ENCODE peak calls at places on chromosomes 2 and 18, in ten cellular contexts. I, M, T, A, K, V, J, U, F and Y are unnamed samples.

GRCh38 chr2:102839668-102840388 is 78.0 kb downstream of the TMEM182 start:
- DNase-seq in U (peak; percentile 22), A (no peak), I (peak; percentile 10), T (peak; percentile 22), J (peak; percentile 54), F (no peak), V (no peak), K (peak; percentile 30), M (no peak), Y (peak; percentile 41)

GRCh38 chr2:174341301-174341994 is 6.7 kb downstream of the SP9 start:
- DNase-seq in I (peak; percentile 47), A (peak; percentile 92), T (peak; percentile 82), F (peak; percentile 74), U (peak; percentile 58), K (peak; percentile 82), J (peak; percentile 95), V (peak; percentile 80), M (peak; percentile 91), Y (peak; percentile 88)

GRCh38 chr2:144350151-144350802 is 169.6 kb downstream of the ZEB2 start:
- DNase-seq in I (no peak), V (no peak), A (no peak), J (peak; percentile 16), U (no peak), M (no peak), K (no peak), T (no peak), F (no peak), Y (no peak)

GRCh38 chr2:105990624-105991023 is 203.5 kb downstream of the UXS1 start:
- DNase-seq in M (no peak), J (no peak), U (no peak), I (no peak), A (no peak), T (no peak), K (no peak), V (no peak), F (no peak), Y (no peak)

GRCh38 chr18:40984856-40985255 is 970.2 kb upstream of the PIK3C3 start:
- DNase-seq in K (no peak), T (no peak), J (no peak), V (no peak), F (no peak), I (no peak), M (no peak), A (no peak), U (no peak), Y (no peak)

GRCh38 chr2:65397122-65397521 is 35.3 kb downstream of the SPRED2 start:
- DNase-seq in K (no peak), J (no peak), M (no peak), F (no peak), U (no peak), V (no peak), A (no peak), T (no peak), I (no peak), Y (no peak)

GRCh38 chr18:22300665-22301636 is 116.8 kb downstream of the CTAGE1 start:
- DNase-seq in K (no peak), J (no peak), M (no peak), V (no peak), T (no peak), U (no peak), I (no peak), F (no peak), A (no peak), Y (no peak)

GRCh38 chr2:197804758-197805597 is 585 bp downstream of the PLCL1 start:
- DNase-seq in U (no peak), A (peak; percentile 56), M (peak; percentile 49), K (no peak), V (peak; percentile 28), J (peak; percentile 63), F (no peak), T (no peak), I (no peak), Y (peak; percentile 46)

GRCh38 chr2:172178035-172178434 is 75.3 kb upstream of the DLX2 start:
- DNase-seq in A (no peak), I (no peak), J (no peak), T (no peak), K (peak; percentile 71), U (no peak), V (no peak), M (no peak), F (no peak), Y (no peak)

GRCh38 chr2:637406-637776 is 39.8 kb downstream of the TMEM18 start:
- DNase-seq in F (no peak), U (no peak), T (peak; percentile 3), J (no peak), K (no peak), A (no peak), V (no peak), M (no peak), I (no peak), Y (no peak)

GRCh38 chr2:58757971-58758370 is 516.8 kb upstream of the FANCL start:
- DNase-seq in F (no peak), U (no peak), T (no peak), I (no peak), A (no peak), J (no peak), V (no peak), K (no peak), M (no peak), Y (no peak)

GRCh38 chr2:58764321-58765099 is 523.4 kb upstream of the FANCL start:
- DNase-seq in A (no peak), I (no peak), F (no peak), T (no peak), J (no peak), M (no peak), U (no peak), V (no peak), K (no peak), Y (no peak)

GRCh38 chr2:58767833-58768726 is 527.0 kb upstream of the FANCL start:
- DNase-seq in J (no peak), I (no peak), T (no peak), M (no peak), F (no peak), V (no peak), U (no peak), A (no peak), K (no peak), Y (no peak)

DNA sequence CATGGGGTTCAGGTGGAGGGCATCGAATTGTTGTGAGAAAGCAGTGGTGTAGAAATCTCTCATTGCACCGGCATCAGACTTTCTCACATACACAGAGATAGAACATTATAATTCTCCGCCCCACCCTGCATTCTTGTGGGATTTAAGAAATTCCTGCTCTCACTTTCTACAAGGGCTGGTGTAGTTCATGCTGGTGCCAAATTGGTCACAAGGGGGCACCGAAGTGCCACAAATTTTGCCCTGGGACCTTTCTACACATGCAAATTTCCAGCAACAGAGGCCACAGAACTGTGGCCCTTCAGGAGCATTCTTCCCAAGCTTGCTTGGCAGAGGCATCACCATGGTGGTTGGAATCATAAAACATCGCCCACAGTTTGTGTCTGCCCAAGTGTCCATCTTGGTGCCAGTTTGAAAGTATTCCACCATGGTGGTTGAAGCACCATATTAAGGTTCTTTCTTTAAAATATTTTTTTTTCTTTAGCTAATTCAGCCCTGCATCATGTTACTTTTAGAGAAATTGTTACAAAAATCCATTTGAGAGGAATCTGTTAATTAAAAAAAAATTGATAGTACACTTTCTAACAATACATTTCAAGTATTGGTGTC is 521.2 kb upstream of the FANCL start:
- DNase-seq in F (peak; percentile 28), J (peak; percentile 74), T (peak; percentile 28), M (peak; percentile 53), U (peak; percentile 41), K (peak; percentile 58), I (peak; percentile 4), A (peak; percentile 49), V (no peak), Y (no peak)
- TF ChIP-seq CTCF in F (peak; percentile 68), J (peak; percentile 78), T (peak; percentile 56), M (peak; percentile 32), U (peak; percentile 78), K (peak; percentile 82), I (peak; percentile 62), A (peak; percentile 50), V (peak; percentile 15), Y (peak; percentile 45)

GRCh38 chr2:58341047-58341446 is 99.9 kb upstream of the FANCL start:
- DNase-seq in K (no peak), U (no peak), J (no peak), V (no peak), F (no peak), T (no peak), I (no peak), A (no peak), M (no peak), Y (no peak)
- TF ChIP-seq CTCF in K (no peak), U (peak; percentile 27), J (no peak), V (no peak), F (no peak), T (no peak), I (no peak), A (no peak), M (no peak), Y (no peak)

GRCh38 chr2:45720210-45720609 is 68.7 kb downstream of the PRKCE start:
- DNase-seq in U (no peak), V (no peak), T (no peak), M (no peak), A (no peak), K (no peak), I (no peak), J (no peak), F (no peak), Y (no peak)
- TF ChIP-seq CTCF in U (no peak), V (no peak), T (no peak), M (no peak), A (no peak), K (no peak), I (no peak), J (no peak), F (no peak), Y (no peak)

GRCh38 chr2:11915650-11916049 is 169.2 kb downstream of the LPIN1 start:
- DNase-seq in M (no peak), F (no peak), I (no peak), J (no peak), T (no peak), U (no peak), K (no peak), A (no peak), V (no peak), Y (no peak)

GRCh38 chr2:11921030-11921583 is 174.7 kb downstream of the LPIN1 start:
- DNase-seq in M (no peak), T (no peak), F (no peak), J (no peak), K (no peak), V (no peak), A (no peak), I (no peak), U (no peak), Y (no peak)

GRCh38 chr2:11923935-11924334 is 177.5 kb downstream of the LPIN1 start:
- DNase-seq in A (no peak), I (no peak), V (no peak), J (no peak), U (no peak), K (no peak), M (no peak), T (no peak), F (no peak), Y (no peak)

GRCh38 chr2:11925295-11925694 is 178.9 kb downstream of the LPIN1 start:
- DNase-seq in V (no peak), A (no peak), J (no peak), I (no peak), K (no peak), T (no peak), M (no peak), U (no peak), F (no peak), Y (no peak)

DNA sequence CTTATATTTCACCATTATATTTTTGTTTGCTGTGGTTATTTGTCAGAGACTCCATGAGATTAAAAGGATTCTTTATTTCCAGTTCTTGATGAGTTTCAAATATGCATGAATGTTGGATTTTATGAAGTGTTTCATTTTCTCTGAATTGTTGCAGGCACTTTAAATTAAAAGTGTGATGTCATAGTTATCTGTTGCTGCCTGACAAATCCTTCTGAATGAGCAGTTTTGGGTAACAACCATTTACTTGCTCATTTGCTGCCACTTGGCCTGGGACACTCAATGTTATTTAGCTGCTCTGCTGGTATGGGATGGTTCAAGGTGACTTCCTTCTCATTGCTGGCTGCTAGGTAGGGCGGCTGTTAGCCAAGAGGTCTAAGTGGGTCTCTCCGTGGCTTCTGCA is 173.5 kb downstream of the LPIN1 start:
- DNase-seq in U (no peak), M (no peak), V (no peak), J (no peak), F (no peak), A (no peak), I (no peak), K (no peak), T (no peak), Y (no peak)
- TF ChIP-seq CTCF in U (no peak), M (no peak), V (no peak), J (no peak), F (no peak), A (no peak), I (no peak), K (no peak), T (no peak), Y (no peak)